ENCODE peak calls at places on chromosomes 1 and 21, in seven cellular contexts. S is left ventricle myocardium inferior; B is CD8-positive, alpha-beta T cell; T is GM23338; D is HCT116; U is glutamatergic neuron; N is brain microvascular endothelial cell. Q is an unnamed sample.
A peak's percentile ranks its signal among the peaks of the same experiment; 100 is the strongest.

GRCh38 chr1:219465247-219466093 is 147.4 kb downstream of the ZC3H11B start:
- DNase-seq in S (no peak), B (no peak), T (no peak), D (no peak), U (no peak), N (no peak), Q (no peak)

GRCh38 chr21:45590246-45590725 is 48.0 kb upstream of the SLC19A1 start:
- DNase-seq in S (peak; percentile 72), B (peak; percentile 70), T (peak; percentile 83), D (no peak), U (peak; percentile 76), N (no peak), Q (peak; percentile 88)

GRCh38 chr1:109161836-109162606 is 48.1 kb downstream of the ELAPOR1 start:
- DNase-seq in S (peak; percentile 34), B (peak; percentile 15), T (peak; percentile 39), D (no peak), U (no peak), N (peak; percentile 68), Q (no peak)

GRCh38 chr1:159250817-159251216 is 46.1 kb downstream of the ACKR1 start:
- DNase-seq in S (no peak), B (no peak), T (peak; percentile 56), D (no peak), U (no peak), N (no peak), Q (no peak)

GRCh38 chr1:5988596-5989285 is 3.5 kb downstream of the NPHP4 start:
- DNase-seq in S (no peak), B (no peak), T (no peak), D (no peak), U (no peak), N (no peak), Q (no peak)

GRCh38 chr1:66275601-66276023 is 258.3 kb upstream of the SGIP1 start:
- DNase-seq in S (no peak), B (no peak), T (no peak), D (no peak), U (no peak), N (no peak), Q (no peak)

GRCh38 chr1:87799451-87799850 is 470.8 kb downstream of the LMO4 start:
- DNase-seq in S (no peak), B (no peak), T (no peak), D (no peak), U (no peak), N (no peak), Q (no peak)

GRCh38 chr1:25647863-25648262 is 31.3 kb downstream of the MAN1C1 start:
- DNase-seq in S (peak; percentile 50), B (no peak), T (no peak), D (no peak), U (no peak), N (no peak), Q (no peak)

GRCh38 chr1:102100666-102101065 is 103.9 kb upstream of the OLFM3 start:
- DNase-seq in S (no peak), B (no peak), T (peak; percentile 47), D (no peak), U (no peak), N (no peak), Q (no peak)

GRCh38 chr1:12433323-12434053 is 184.5 kb downstream of the DHRS3 start:
- DNase-seq in S (peak; percentile 61), B (no peak), T (peak; percentile 56), D (peak; percentile 22), U (peak; percentile 57), N (peak; percentile 98), Q (peak; percentile 89)

GRCh38 chr1:172531412-172531811 is 1.5 kb upstream of the SUCO start:
- DNase-seq in S (no peak), B (no peak), T (no peak), D (no peak), U (no peak), N (no peak), Q (no peak)

GRCh38 chr1:220803401-220804201 is 16.9 kb downstream of the MTARC1 start:
- DNase-seq in S (no peak), B (no peak), T (peak; percentile 61), D (no peak), U (no peak), N (peak; percentile 48), Q (no peak)

GRCh38 chr1:32115496-32115895 is 7.6 kb downstream of the KPNA6 start:
- DNase-seq in S (no peak), B (no peak), T (no peak), D (no peak), U (no peak), N (no peak), Q (no peak)

GRCh38 chr1:220813013-220813412 is 26.3 kb downstream of the MTARC1 start:
- DNase-seq in S (no peak), B (no peak), T (peak; percentile 72), D (no peak), U (no peak), N (no peak), Q (no peak)

GRCh38 chr1:88985033-88985432 is 7.4 kb downstream of the KYAT3 start:
- DNase-seq in S (no peak), B (no peak), T (no peak), D (peak; percentile 79), U (no peak), N (peak; percentile 88), Q (no peak)

GRCh38 chr1:88982055-88982454 is 10.4 kb downstream of the KYAT3 start:
- DNase-seq in S (no peak), B (no peak), T (no peak), D (no peak), U (no peak), N (peak; percentile 12), Q (no peak)

GRCh38 chr1:88984553-88984945 is 7.9 kb downstream of the KYAT3 start:
- DNase-seq in S (no peak), B (no peak), T (no peak), D (no peak), U (no peak), N (no peak), Q (no peak)

GRCh38 chr1:88985692-88986091 is 6.7 kb downstream of the KYAT3 start:
- DNase-seq in S (no peak), B (no peak), T (no peak), D (peak; percentile 7), U (no peak), N (no peak), Q (no peak)

GRCh38 chr1:88983791-88984552 is 8.5 kb downstream of the KYAT3 start:
- DNase-seq in S (no peak), B (no peak), T (peak; percentile 82), D (peak; percentile 23), U (no peak), N (peak; percentile 19), Q (no peak)
- TF ChIP-seq CTCF in S (peak; percentile 73), B (peak; percentile 69), T (peak; percentile 56), D (peak; percentile 31), U (peak; percentile 79), N (peak; percentile 48), Q (peak; percentile 56)

GRCh38 chr1:81111818-81112217 is 688.9 kb upstream of the ADGRL2 start:
- DNase-seq in S (no peak), B (no peak), T (no peak), D (no peak), U (no peak), N (peak; percentile 72), Q (no peak)
- TF ChIP-seq CTCF in S (no peak), B (no peak), T (no peak), D (no peak), U (no peak), N (no peak), Q (no peak)

GRCh38 chr21:31186916-31187315 is 148.6 kb upstream of the KRTAP19-8 start:
- DNase-seq in S (no peak), B (no peak), T (peak; percentile 19), D (no peak), U (no peak), N (no peak), Q (no peak)
- TF ChIP-seq CTCF in S (no peak), B (no peak), T (no peak), D (no peak), U (no peak), N (no peak), Q (no peak)

DNA sequence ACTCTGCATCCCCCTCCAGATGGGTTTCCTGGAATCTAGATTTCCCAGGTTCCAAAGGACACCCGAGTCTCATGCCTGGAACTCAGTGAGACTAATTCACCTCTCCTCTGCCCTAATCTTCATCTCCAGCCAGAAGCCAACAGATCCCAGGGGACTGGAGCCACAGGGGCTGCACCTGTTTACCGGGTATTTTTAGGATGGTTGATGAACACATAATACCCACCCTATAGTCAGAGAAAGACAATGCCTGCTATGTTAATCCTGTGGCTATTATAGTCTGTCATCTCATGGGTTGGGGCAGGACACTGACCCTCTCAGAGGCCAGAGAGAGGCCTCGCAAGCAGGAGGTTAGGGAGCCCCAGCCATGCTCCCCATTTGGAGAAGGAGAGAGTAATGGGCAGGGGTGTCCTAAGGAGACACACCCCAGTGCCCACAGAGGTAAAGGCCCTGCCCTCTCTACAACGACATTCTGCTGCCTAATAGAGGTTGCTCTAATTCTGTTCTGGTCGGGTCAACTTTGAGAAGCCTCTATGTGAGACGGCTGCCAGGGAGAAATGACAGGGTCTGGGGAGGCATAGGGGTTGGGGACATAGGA is 1.0 kb upstream of the TNNI1 start:
- DNase-seq in S (no peak), B (no peak), T (no peak), D (no peak), U (no peak), N (no peak), Q (no peak)
- TF ChIP-seq CTCF in S (no peak), B (no peak), T (no peak), D (no peak), U (no peak), N (no peak), Q (no peak)

GRCh38 chr1:223811634-223812101 is 34.1 kb downstream of the TP53BP2 start:
- DNase-seq in S (no peak), B (no peak), T (peak; percentile 51), D (peak; percentile 15), U (no peak), N (peak; percentile 20), Q (no peak)
- TF ChIP-seq CTCF in S (peak; percentile 65), B (peak; percentile 73), T (peak; percentile 51), D (peak; percentile 70), U (peak; percentile 16), N (peak; percentile 46), Q (peak; percentile 61)

GRCh38 chr1:165679282-165680036 is 18.9 kb downstream of the ALDH9A1 start:
- DNase-seq in S (no peak), B (no peak), T (peak; percentile 51), D (no peak), U (no peak), N (no peak), Q (no peak)
- TF ChIP-seq CTCF in S (no peak), B (no peak), T (peak; percentile 63), D (no peak), U (no peak), N (no peak), Q (no peak)

DNA sequence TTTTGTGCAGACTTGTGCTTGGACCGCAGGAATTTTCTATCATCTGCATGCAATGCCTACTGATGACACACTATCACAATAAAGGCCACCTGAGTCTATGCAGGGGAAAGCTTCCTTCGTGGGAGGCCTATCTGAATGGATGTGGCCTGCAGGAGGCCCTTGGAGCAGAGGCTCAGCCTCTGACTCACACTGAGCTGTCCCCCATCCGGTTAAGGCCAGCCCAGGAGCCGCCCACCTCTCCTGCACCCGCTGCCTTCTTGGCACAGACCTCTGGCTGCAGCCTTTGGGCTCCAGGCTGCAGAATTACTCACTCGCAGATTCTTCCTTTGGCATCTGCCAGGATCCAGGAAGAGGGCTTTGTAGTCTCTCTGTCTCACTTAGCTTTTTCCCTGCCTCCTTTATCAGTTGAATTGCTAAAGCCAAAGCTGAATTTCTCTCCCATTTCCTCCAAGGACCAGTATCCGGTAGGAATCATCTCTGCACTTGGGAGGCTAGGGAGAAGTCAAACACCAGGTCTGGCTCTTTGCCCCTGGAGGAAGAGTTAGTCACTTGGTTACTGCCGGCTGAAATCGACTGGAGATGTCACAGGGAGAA is 65.1 kb upstream of the JUN start:
- DNase-seq in S (peak; percentile 63), B (no peak), T (peak; percentile 6), D (peak; percentile 94), U (no peak), N (peak; percentile 97), Q (no peak)
- TF ChIP-seq CTCF in S (no peak), B (no peak), T (no peak), D (no peak), U (no peak), N (peak; percentile 31), Q (no peak)

Q was measured in right lobe of liver.